ENCODE peak calls at places on chromosomes 13 and 19, in nine cellular contexts. A is spleen, Q is BE2C, D is bronchial epithelial cell, S is astrocyte of the spinal cord, N is Panc1, H is left ventricle myocardium inferior, Z is osteoblast, K is fibroblast of lung. J is an unnamed sample.

GRCh38 chr13:110089100-110089499 is 217.9 kb downstream of the COL4A1 start:
- DNase-seq in K (no peak), Q (no peak), S (no peak), D (no peak), H (no peak), N (no peak), Z (no peak), A (no peak), J (no peak)

GRCh38 chr19:52748336-52748950 is 13.6 kb upstream of the ZNF611 start:
- DNase-seq in Q (no peak), D (peak; percentile 22), N (no peak), H (no peak), A (no peak), S (peak; percentile 34), Z (no peak), K (peak; percentile 65), J (no peak)

GRCh38 chr13:33153421-33154381 is 131.9 kb downstream of the STARD13 start:
- DNase-seq in Q (no peak), A (no peak), H (peak; percentile 52), D (peak; percentile 15), K (no peak), Z (peak; percentile 89), S (peak; percentile 91), N (no peak), J (no peak)

GRCh38 chr13:93220073-93220472 is 6.5 kb upstream of the GPC6 start:
- DNase-seq in Z (peak; percentile 15), H (no peak), D (no peak), Q (no peak), N (no peak), K (no peak), S (no peak), A (no peak), J (no peak)

GRCh38 chr13:72290962-72291681 is 424.1 kb upstream of the DACH1 start:
- DNase-seq in S (peak; percentile 85), H (no peak), Z (no peak), K (peak; percentile 30), A (no peak), Q (no peak), N (no peak), D (peak; percentile 89), J (no peak)

GRCh38 chr19:47226426-47227346 is 4.3 kb downstream of the BBC3 start:
- DNase-seq in N (no peak), Q (peak; percentile 66), K (peak; percentile 79), Z (peak; percentile 79), D (no peak), H (peak; percentile 89), S (peak; percentile 49), A (peak; percentile 94), J (no peak)

GRCh38 chr13:110758195-110758594 is 44.7 kb downstream of the ING1 start:
- DNase-seq in A (no peak), H (no peak), D (peak; percentile 29), N (no peak), Z (no peak), S (peak; percentile 5), Q (no peak), K (peak; percentile 50), J (no peak)

GRCh38 chr19:29620931-29621351 is 14.9 kb downstream of the POP4 start:
- DNase-seq in K (no peak), S (no peak), N (no peak), Z (no peak), A (peak; percentile 67), H (no peak), D (no peak), Q (no peak), J (no peak)

GRCh38 chr13:44191504-44192171 is 182.0 kb upstream of the SERP2 start:
- DNase-seq in Z (no peak), H (no peak), D (peak; percentile 77), A (no peak), N (no peak), S (peak; percentile 82), Q (peak; percentile 71), K (peak; percentile 91), J (peak; percentile 59)

GRCh38 chr13:78382946-78383542 is 220.3 kb downstream of the POU4F1 start:
- DNase-seq in Q (no peak), Z (no peak), D (no peak), N (no peak), A (no peak), S (no peak), K (peak; percentile 31), H (peak; percentile 36), J (no peak)

GRCh38 chr19:33470686-33471085 is 50.9 kb downstream of the PEPD start:
- DNase-seq in K (no peak), Z (peak; percentile 27), H (no peak), D (no peak), S (no peak), Q (no peak), N (no peak), A (peak; percentile 12), J (no peak)

GRCh38 chr19:1455002-1455335 is 5.0 kb downstream of the APC2 start:
- DNase-seq in H (no peak), S (no peak), A (no peak), Q (no peak), K (no peak), Z (no peak), N (no peak), D (peak; percentile 71), J (peak; percentile 11)
- TF ChIP-seq CTCF in H (no peak), S (no peak), A (no peak), Q (no peak), K (no peak), Z (no peak), N (no peak), D (no peak), J (no peak)

DNA sequence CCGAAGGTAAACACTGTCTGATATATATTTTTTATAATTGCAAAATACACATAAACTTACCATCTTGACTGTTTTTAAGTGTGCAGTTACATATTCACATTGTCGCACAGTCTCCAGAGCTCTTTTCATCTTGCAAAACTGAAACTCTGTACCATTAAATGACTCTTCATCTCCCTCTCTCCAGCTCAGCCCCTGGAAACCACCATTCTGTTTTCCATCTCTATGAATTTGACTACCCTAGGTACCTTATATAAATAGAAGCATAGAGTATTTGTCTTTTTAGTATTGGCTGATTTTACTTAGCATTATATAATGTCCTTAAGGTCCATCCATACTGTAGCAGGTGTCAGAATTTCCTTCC is 45.8 kb downstream of the LRCH1 start:
- DNase-seq in Z (no peak), N (no peak), Q (no peak), S (no peak), A (no peak), H (no peak), D (no peak), K (no peak), J (no peak)
- H3K4me3 ChIP-seq in Z (no peak overlapping the region), N (no peak overlapping the region), Q (no peak overlapping the region), S (no peak overlapping the region), A (peak overlapping the region; percentile 9), H (peak overlapping the region; percentile 9), D (no peak overlapping the region), K (no peak overlapping the region), J (no peak overlapping the region)

GRCh38 chr19:6006896-6007295 is 29.0 kb upstream of the RANBP3 start:
- DNase-seq in Z (peak; percentile 34), A (no peak), D (no peak), S (no peak), K (no peak), Q (no peak), H (no peak), N (no peak), J (no peak)

GRCh38 chr19:6000228-6000847 is 22.4 kb upstream of the RANBP3 start:
- DNase-seq in S (no peak), H (no peak), A (no peak), Z (peak; percentile 22), N (no peak), Q (no peak), D (no peak), K (no peak), J (no peak)

GRCh38 chr19:6002591-6002990 is 24.7 kb upstream of the RANBP3 start:
- DNase-seq in N (no peak), K (no peak), Q (no peak), Z (peak; percentile 21), S (no peak), H (no peak), A (no peak), D (no peak), J (no peak)

GRCh38 chr19:6005321-6006069 is 27.6 kb upstream of the RANBP3 start:
- DNase-seq in A (no peak), N (no peak), Z (peak; percentile 58), D (no peak), K (no peak), H (no peak), S (no peak), Q (no peak), J (no peak)

DNA sequence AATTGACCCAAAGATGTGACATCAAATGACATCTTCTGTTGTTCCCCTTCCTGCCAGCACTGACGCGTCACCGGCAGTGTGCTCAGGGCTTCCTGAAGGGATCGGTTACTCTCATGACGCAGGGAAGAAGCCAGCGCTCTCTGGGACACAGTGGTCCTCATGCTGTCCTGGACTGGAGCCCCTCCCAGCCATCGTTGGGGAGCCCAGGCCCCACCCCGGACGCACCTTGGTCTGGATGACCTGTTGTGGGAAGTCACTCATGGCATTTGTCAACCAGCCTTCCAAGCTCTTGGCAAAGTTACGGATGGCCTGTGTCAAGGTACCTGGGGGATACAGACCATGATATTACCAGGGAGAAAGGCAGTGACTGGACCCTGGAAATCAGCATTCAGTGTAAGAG is 26.0 kb upstream of the RANBP3 start:
- DNase-seq in K (no peak), A (no peak), Q (no peak), D (no peak), Z (peak; percentile 38), N (no peak), S (no peak), H (no peak), J (no peak)
- TF ChIP-seq CTCF in K (no peak), A (no peak), Q (no peak), D (no peak), Z (no peak), N (no peak), S (no peak), H (no peak), J (no peak)

GRCh38 chr19:5624154-5624663 is 1.3 kb downstream of the SAFB start:
- DNase-seq in K (peak; percentile 59), H (peak; percentile 40), Q (peak; percentile 21), A (peak; percentile 66), D (peak; percentile 20), N (no peak), S (peak; percentile 40), Z (no peak), J (no peak)

GRCh38 chr19:5623397-5624153 is 692 bp downstream of the SAFB start:
- DNase-seq in N (no peak), H (no peak), K (no peak), S (no peak), Q (no peak), A (no peak), Z (peak; percentile 58), D (no peak), J (no peak)

GRCh38 chr19:5627395-5627904 is 4.6 kb downstream of the SAFB start:
- DNase-seq in D (no peak), N (no peak), S (no peak), Z (no peak), H (peak; percentile 56), K (peak; percentile 34), Q (no peak), A (peak; percentile 86), J (no peak)

GRCh38 chr19:5624741-5625140 is 1.9 kb downstream of the SAFB start:
- DNase-seq in K (no peak), S (no peak), A (no peak), H (no peak), Z (no peak), D (no peak), N (no peak), Q (no peak), J (no peak)

DNA sequence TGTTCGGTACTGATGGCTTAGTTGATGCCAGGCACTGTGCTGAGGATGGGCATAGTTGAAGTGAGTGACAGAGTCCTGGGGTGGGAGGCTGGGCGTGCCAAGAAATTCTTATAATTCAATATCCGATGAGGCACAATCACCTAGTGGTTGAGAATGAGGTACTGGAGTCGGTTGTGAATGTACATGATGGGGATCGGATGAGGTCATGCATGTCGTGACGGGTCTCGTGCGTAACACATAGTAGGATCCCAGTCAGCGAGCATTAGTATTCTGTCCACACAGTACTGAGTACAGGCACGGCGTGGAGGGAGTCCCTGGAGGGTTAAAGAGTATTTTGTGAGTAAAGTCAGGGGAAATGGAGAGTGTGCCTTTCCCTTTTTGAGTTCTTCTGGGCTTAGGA is 2.8 kb downstream of the SAFB start:
- DNase-seq in D (no peak), A (no peak), H (no peak), Z (no peak), Q (no peak), S (no peak), N (no peak), K (no peak), J (no peak)
- H3K4me3 ChIP-seq in D (no peak overlapping the region), A (no peak overlapping the region), H (peak overlapping the region; percentile 94), Z (peak overlapping the region; percentile 99), Q (peak overlapping the region; percentile 13), S (no peak overlapping the region), N (no peak overlapping the region), K (no peak overlapping the region), J (peak overlapping the region; percentile 98)